ENCODE peak calls at places on chromosomes 4 and X, in nine cellular contexts. S, M, U, L, N, V, B, X and F are unnamed samples.

GRCh38 chr4:75895744-75896314 is 6.4 kb downstream of the PPEF2 start:
- DNase-seq in S (no peak), M (no peak), U (peak; percentile 24), L (no peak), N (peak; percentile 21), V (no peak), B (no peak), X (no peak), F (peak; percentile 47)

GRCh38 chr4:30832652-30833051 is 112.5 kb downstream of the PCDH7 start:
- DNase-seq in S (no peak), M (no peak), U (no peak), L (no peak), N (no peak), V (no peak), B (no peak), X (no peak), F (no peak)

GRCh38 chr4:76365636-76366035 is 55.3 kb downstream of the CCDC158 start:
- DNase-seq in S (no peak), M (no peak), U (peak; percentile 3), L (no peak), N (no peak), V (no peak), B (no peak), X (no peak), F (no peak)

GRCh38 chrX:2840961-2841360 is 12.2 kb downstream of the GYG2 start:
- DNase-seq in S (no peak), M (no peak), U (no peak), L (no peak), N (no peak), V (no peak), B (no peak), X (no peak), F (no peak)

GRCh38 chrX:3271485-3272186 is 74.8 kb downstream of the MXRA5 start:
- DNase-seq in S (no peak), M (no peak), U (peak; percentile 90), L (no peak), N (no peak), V (no peak), B (no peak), X (no peak), F (peak; percentile 84)

GRCh38 chr4:36269116-36269515 is 12.3 kb upstream of the DTHD1 start:
- DNase-seq in S (no peak), M (peak; percentile 6), U (no peak), L (no peak), N (no peak), V (no peak), B (no peak), X (no peak), F (no peak)

GRCh38 chr4:72314869-72315268 is 254.2 kb downstream of the ADAMTS3 start:
- DNase-seq in S (no peak), M (no peak), U (peak; percentile 90), L (no peak), N (peak; percentile 61), V (no peak), B (peak; percentile 20), X (no peak), F (peak; percentile 86)

GRCh38 chr4:38889143-38889542 is 21.5 kb downstream of the FAM114A1 start:
- DNase-seq in S (no peak), M (no peak), U (peak; percentile 82), L (no peak), N (no peak), V (no peak), B (no peak), X (no peak), F (peak; percentile 88)

GRCh38 chr4:140237616-140238352 is 83.8 kb upstream of the MAML3 start:
- DNase-seq in S (peak; percentile 80), M (peak; percentile 57), U (peak; percentile 99), L (no peak), N (peak; percentile 75), V (peak; percentile 83), B (peak; percentile 73), X (peak; percentile 76), F (peak; percentile 87)

GRCh38 chr4:76420901-76421581 is at the start of gene CCDC158:
- DNase-seq in S (no peak), M (no peak), U (no peak), L (no peak), N (no peak), V (no peak), B (no peak), X (no peak), F (no peak)

GRCh38 chrX:119729408-119730201 is 28.8 kb upstream of the SOWAHD start:
- DNase-seq in S (peak; percentile 64), M (peak; percentile 49), U (peak; percentile 77), L (peak; percentile 17), N (peak; percentile 64), V (peak; percentile 28), B (peak; percentile 25), X (peak; percentile 52), F (peak; percentile 81)

GRCh38 chr4:84394386-84394785 is 104.7 kb downstream of the NKX6-1 start:
- DNase-seq in S (no peak), M (no peak), U (no peak), L (no peak), N (no peak), V (no peak), B (no peak), X (no peak), F (no peak)

DNA sequence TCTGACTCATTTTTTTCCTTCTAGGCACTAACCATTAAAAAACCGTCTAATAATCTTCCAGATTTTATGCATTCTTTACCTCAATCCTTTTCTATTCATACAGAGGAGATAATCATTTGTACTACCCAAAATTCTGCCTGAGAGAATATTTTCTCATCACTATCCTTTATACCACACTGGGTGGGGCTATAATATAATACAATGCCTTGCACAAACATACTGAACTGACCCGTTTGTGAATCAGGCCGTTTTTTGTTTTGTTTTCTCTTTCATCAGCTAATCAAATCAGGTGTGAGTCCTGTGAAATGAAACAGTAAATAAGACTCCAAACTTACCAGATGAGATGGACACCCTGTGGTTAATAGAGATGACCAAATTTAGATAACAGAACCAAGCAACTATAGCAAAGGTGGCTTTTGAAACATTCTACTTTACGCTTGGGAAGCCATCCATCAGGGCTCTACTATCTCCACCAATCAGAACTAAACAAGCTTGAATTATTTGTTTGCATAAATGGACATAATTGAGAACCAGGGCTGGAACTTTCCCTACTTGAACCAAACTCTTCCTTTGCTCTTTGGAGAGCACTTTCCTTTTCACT is 573.0 kb downstream of the GABRG1 start:
- DNase-seq in S (no peak), M (no peak), U (no peak), L (no peak), N (no peak), V (no peak), B (no peak), X (no peak), F (no peak)
- TF ChIP-seq CTCF in S (no peak), M (no peak), U (no peak), L (no peak), N (no peak), V (no peak), B (no peak), X (no peak), F (no peak)

GRCh38 chr4:88705223-88705622 is 7.6 kb upstream of the NAP1L5 start:
- DNase-seq in S (no peak), M (no peak), U (no peak), L (no peak), N (no peak), V (no peak), B (no peak), X (no peak), F (no peak)

GRCh38 chr4:88709989-88710388 is 12.4 kb upstream of the NAP1L5 start:
- DNase-seq in S (no peak), M (no peak), U (no peak), L (no peak), N (no peak), V (no peak), B (no peak), X (no peak), F (no peak)

GRCh38 chr4:88702780-88703179 is 5.2 kb upstream of the NAP1L5 start:
- DNase-seq in S (no peak), M (no peak), U (no peak), L (no peak), N (no peak), V (no peak), B (no peak), X (no peak), F (no peak)

GRCh38 chr4:88705805-88706518 is 8.3 kb upstream of the NAP1L5 start:
- DNase-seq in S (no peak), M (no peak), U (peak; percentile 58), L (no peak), N (no peak), V (no peak), B (no peak), X (no peak), F (peak; percentile 35)

GRCh38 chr4:88706574-88706973 is 8.9 kb upstream of the NAP1L5 start:
- DNase-seq in S (no peak), M (peak; percentile 23), U (peak; percentile 76), L (no peak), N (peak; percentile 74), V (no peak), B (no peak), X (no peak), F (peak; percentile 85)
- TF ChIP-seq CTCF in S (peak; percentile 54), M (no peak), U (peak; percentile 80), L (peak; percentile 56), N (peak; percentile 69), V (peak; percentile 69), B (no peak), X (peak; percentile 46), F (peak; percentile 78)

DNA sequence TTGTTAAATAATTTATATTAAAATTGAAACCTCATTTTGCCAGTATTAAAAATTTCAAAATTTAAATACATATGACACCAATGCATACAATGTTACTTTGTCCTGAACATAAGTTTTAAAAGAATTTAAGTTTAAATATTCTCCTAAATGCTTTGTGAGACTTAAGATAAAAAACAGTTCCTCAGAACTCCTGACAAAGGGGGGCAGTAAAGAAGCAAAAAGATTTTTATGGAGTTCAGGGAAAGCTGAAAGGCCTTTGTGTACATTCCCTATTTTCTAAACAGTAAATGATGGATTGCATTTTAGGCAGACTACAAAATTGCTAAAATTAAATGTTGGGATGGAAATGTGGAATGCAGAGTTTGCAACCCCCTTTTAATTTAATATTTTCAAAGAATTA is 81.8 kb downstream of the SNCA start:
- DNase-seq in S (no peak), M (no peak), U (no peak), L (no peak), N (no peak), V (no peak), B (no peak), X (no peak), F (peak; percentile 54)
- TF ChIP-seq CTCF in S (no peak), M (no peak), U (peak; percentile 28), L (peak; percentile 13), N (peak; percentile 26), V (no peak), B (no peak), X (no peak), F (no peak)

DNA sequence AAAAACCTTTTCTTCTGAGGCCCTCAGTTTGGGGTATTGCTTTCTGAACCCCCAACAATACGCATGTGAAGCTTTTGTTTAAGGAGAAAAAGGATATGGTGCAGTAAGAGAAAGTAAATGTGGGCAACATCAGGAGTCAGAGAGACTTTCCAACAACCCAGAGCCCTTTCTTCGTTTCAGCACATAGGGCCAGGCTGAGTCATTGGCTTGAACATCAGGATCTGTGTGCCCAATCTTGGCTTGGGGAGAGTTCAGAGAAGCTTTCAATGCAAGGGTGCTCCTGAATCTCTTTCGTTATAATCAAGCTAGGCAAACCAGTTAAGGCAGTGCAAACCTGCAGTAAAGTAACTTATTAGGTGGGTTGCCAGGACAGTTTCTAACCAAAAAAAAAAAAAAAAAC is 191.2 kb downstream of the FRMPD4 start:
- DNase-seq in S (no peak), M (no peak), U (no peak), L (no peak), N (no peak), V (no peak), B (no peak), X (no peak), F (no peak)
- TF ChIP-seq CTCF in S (no peak), M (no peak), U (no peak), L (no peak), N (no peak), V (no peak), B (no peak), X (no peak), F (no peak)